ENCODE peak calls at places on chromosomes 12 and 14, in six cellular contexts. J, Q, M, E, R and T are unnamed samples.

GRCh38 chr12:51891843-51892242 is 3.9 kb downstream of the ANKRD33 start:
- DNase-seq in J (no peak), Q (no peak), M (no peak), E (no peak), R (no peak), T (no peak)

GRCh38 chr14:89813485-89814080 is 140.9 kb downstream of the EFCAB11 start:
- DNase-seq in J (no peak), Q (peak), M (peak), E (no peak), R (no peak), T (no peak)

GRCh38 chr12:93591137-93591868 is 18.8 kb downstream of the SOCS2 start:
- DNase-seq in J (peak), Q (peak), M (peak), E (peak), R (peak), T (peak)

GRCh38 chr12:94589591-94590001 is 60.8 kb downstream of the TMCC3 start:
- DNase-seq in J (no peak), Q (no peak), M (no peak), E (no peak), R (no peak), T (no peak)

GRCh38 chr12:53062977-53063707 is 13.3 kb downstream of the TNS2 start:
- DNase-seq in J (peak), Q (no peak), M (no peak), E (peak), R (peak), T (no peak)

GRCh38 chr14:52400846-52401245 is 86.7 kb downstream of the PTGER2 start:
- DNase-seq in J (no peak), Q (no peak), M (no peak), E (no peak), R (no peak), T (no peak)

GRCh38 chr12:126831115-126831514 is 1435.9 kb upstream of the TMEM132C start:
- DNase-seq in J (no peak), Q (no peak), M (no peak), E (no peak), R (no peak), T (no peak)

GRCh38 chr12:8581098-8581784 is 31.4 kb downstream of the AICDA start:
- DNase-seq in J (no peak), Q (no peak), M (no peak), E (no peak), R (no peak), T (no peak)

GRCh38 chr14:34359423-34360120 is 102.5 kb downstream of the SPTSSA start:
- DNase-seq in J (no peak), Q (no peak), M (no peak), E (no peak), R (no peak), T (no peak)

GRCh38 chr12:75862692-75863471 is 168.7 kb downstream of the PHLDA1 start:
- DNase-seq in J (no peak), Q (no peak), M (no peak), E (no peak), R (no peak), T (peak)

GRCh38 chr12:50032516-50033316 is 7.4 kb upstream of the RACGAP1 start:
- DNase-seq in J (no peak), Q (peak), M (no peak), E (no peak), R (peak), T (peak)

GRCh38 chr12:106999444-106999843 is 12.5 kb upstream of the MTERF2 start:
- DNase-seq in J (no peak), Q (no peak), M (no peak), E (no peak), R (no peak), T (no peak)

GRCh38 chr14:69945905-69946304 is 66.7 kb downstream of the SMOC1 start:
- DNase-seq in J (no peak), Q (no peak), M (peak), E (no peak), R (no peak), T (no peak)

GRCh38 chr12:93783827-93784226 is 106.7 kb downstream of the CRADD start:
- DNase-seq in J (no peak), Q (no peak), M (no peak), E (no peak), R (no peak), T (no peak)

GRCh38 chr12:110224379-110225304 is 56.4 kb upstream of the ATP2A2 start:
- DNase-seq in J (no peak), Q (no peak), M (peak), E (peak), R (no peak), T (peak)

GRCh38 chr12:7162691-7163114 is 26.8 kb upstream of the PEX5 start:
- DNase-seq in J (peak), Q (peak), M (no peak), E (no peak), R (peak), T (peak)

GRCh38 chr14:21252149-21252548 is 17.1 kb downstream of the HNRNPC start:
- DNase-seq in J (no peak), Q (no peak), M (no peak), E (no peak), R (no peak), T (no peak)

GRCh38 chr14:72443991-72444431 is 449.9 kb downstream of the DPF3 start:
- DNase-seq in J (no peak), Q (no peak), M (no peak), E (no peak), R (no peak), T (no peak)

GRCh38 chr12:47744005-47744651 is 14.6 kb downstream of the RAPGEF3 start:
- DNase-seq in J (no peak), Q (peak), M (no peak), E (no peak), R (peak), T (no peak)

GRCh38 chr14:36600431-36600830 is 18.0 kb upstream of the NKX2-8 start:
- DNase-seq in J (no peak), Q (no peak), M (no peak), E (no peak), R (no peak), T (no peak)

DNA sequence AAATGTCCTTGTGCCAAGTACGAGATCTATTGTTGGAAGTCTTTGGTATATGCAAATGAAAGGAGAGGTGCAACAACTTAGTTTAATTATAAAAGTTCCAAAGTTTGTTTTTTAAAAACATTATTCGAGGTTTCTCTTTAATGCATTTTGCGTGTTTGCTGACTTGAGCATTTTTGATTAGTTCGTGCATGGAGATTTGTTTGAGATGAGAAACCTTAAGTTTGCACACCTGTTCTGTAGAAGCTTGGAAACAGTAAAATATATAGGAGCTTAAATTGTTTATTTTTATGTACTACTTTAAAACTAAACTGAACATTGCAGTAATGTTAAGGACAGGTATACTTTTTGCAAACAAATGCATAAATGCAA is 2.3 kb downstream of the HSPA2 start:
- DNase-seq in J (no peak), Q (no peak), M (no peak), E (no peak), R (no peak), T (no peak)
- H3K4me3 ChIP-seq in J (no peak), Q (no peak), M (peak), E (peak), R (no peak), T (peak)

GRCh38 chr14:60658116-60658515 is 8.8 kb upstream of the SIX1 start:
- DNase-seq in J (no peak), Q (peak), M (no peak), E (no peak), R (no peak), T (no peak)
- H3K4me3 ChIP-seq in J (peak), Q (no peak), M (peak), E (no peak), R (no peak), T (peak)

GRCh38 chr12:31224768-31225448 is 101.0 kb downstream of the SINHCAF start:
- DNase-seq in J (no peak), Q (peak), M (no peak), E (no peak), R (no peak), T (no peak)
- H3K4me3 ChIP-seq in J (no peak), Q (no peak), M (no peak), E (no peak), R (no peak), T (no peak)

DNA sequence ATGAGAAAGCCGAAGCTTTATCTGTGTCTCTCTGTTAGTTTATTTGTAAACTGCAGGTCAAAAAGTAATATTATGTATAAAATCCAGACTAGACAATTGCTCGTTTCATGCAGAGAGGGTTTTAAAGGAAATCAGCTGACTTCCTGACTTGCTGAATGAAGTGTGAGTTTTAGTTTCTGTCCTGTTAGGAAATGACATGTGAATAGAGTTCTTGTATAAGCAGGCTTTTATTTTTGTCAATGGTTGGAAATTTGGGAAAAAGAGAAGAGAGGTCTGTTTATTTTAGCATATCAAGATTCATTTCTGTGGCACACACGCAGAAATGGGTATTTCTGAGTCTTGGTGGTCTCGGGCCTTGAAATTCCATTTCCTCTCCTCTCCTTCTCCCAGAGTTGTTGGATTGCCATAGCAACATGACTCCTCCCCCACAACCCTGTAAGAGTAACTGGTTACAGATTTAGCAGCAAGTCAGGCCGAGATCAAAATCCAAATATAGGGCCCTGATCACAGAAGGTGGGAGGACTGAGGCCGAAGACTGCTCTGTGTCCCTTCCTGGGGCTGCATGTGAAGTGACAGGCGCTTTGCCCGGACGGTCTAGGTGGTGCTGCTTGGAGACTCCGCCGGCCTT is 60.9 kb downstream of the SAMD4A start:
- DNase-seq in J (peak), Q (peak), M (no peak), E (peak), R (no peak), T (peak)
- H3K4me3 ChIP-seq in J (no peak), Q (no peak), M (peak), E (no peak), R (no peak), T (no peak)

GRCh38 chr12:132491349-132491663 is 1.4 kb downstream of the FBRSL1 start:
- DNase-seq in J (no peak), Q (no peak), M (no peak), E (no peak), R (no peak), T (no peak)

GRCh38 chr12:132490481-132491348 is 764 bp downstream of the FBRSL1 start:
- DNase-seq in J (no peak), Q (no peak), M (no peak), E (no peak), R (no peak), T (peak)

GRCh38 chr12:132492522-132492921 is 2.6 kb downstream of the FBRSL1 start:
- DNase-seq in J (no peak), Q (no peak), M (no peak), E (no peak), R (no peak), T (peak)

GRCh38 chr12:132492951-132493350 is 3.0 kb downstream of the FBRSL1 start:
- DNase-seq in J (no peak), Q (no peak), M (no peak), E (no peak), R (no peak), T (no peak)

GRCh38 chr12:132491761-132492378 is 1.9 kb downstream of the FBRSL1 start:
- DNase-seq in J (no peak), Q (no peak), M (no peak), E (no peak), R (no peak), T (no peak)
- H3K4me3 ChIP-seq in J (no peak), Q (no peak), M (peak), E (peak), R (peak), T (peak)

GRCh38 chr12:92544321-92544720 is 158.5 kb upstream of the PLEKHG7 start:
- DNase-seq in J (no peak), Q (no peak), M (no peak), E (no peak), R (no peak), T (no peak)
- H3K4me3 ChIP-seq in J (no peak), Q (no peak), M (no peak), E (no peak), R (no peak), T (no peak)

GRCh38 chr14:103188691-103189480 is 65.6 kb downstream of the TNFAIP2 start:
- DNase-seq in J (peak), Q (no peak), M (no peak), E (peak), R (no peak), T (peak)
- H3K4me3 ChIP-seq in J (peak), Q (peak), M (peak), E (peak), R (no peak), T (peak)